ENCODE peak calls at places on chromosomes 13 and 19, in eight cellular contexts. O, J, D, I, V, S, C and B are unnamed samples.

GRCh38 chr13:59931621-59932020 is 232.1 kb downstream of the DIAPH3 start:
- DNase-seq in O (no peak), J (no peak), D (no peak), I (no peak), V (no peak), S (no peak), C (no peak), B (no peak)

GRCh38 chr19:12983091-12983490 is 12.2 kb upstream of the NFIX start:
- DNase-seq in O (no peak), J (no peak), D (no peak), I (no peak), V (no peak), S (no peak), C (no peak), B (no peak)

GRCh38 chr19:35247526-35248309 is 1.1 kb upstream of the LSR start:
- DNase-seq in O (no peak), J (peak), D (peak), I (peak), V (no peak), S (peak), C (no peak), B (peak)

GRCh38 chr19:2294377-2295335 is 12.7 kb upstream of the PEAK3 start:
- DNase-seq in O (peak), J (no peak), D (no peak), I (no peak), V (peak), S (no peak), C (no peak), B (peak)

GRCh38 chr19:58305932-58306323 is 751 bp downstream of the ERVK3-1 start:
- DNase-seq in O (no peak), J (no peak), D (peak), I (peak), V (no peak), S (no peak), C (no peak), B (no peak)

GRCh38 chr19:53308339-53308811 is 25.2 kb upstream of the ZNF845 start:
- DNase-seq in O (no peak), J (peak), D (no peak), I (no peak), V (no peak), S (no peak), C (no peak), B (no peak)

GRCh38 chr13:74135306-74136088 is 1.3 kb upstream of the KLF12 start:
- DNase-seq in O (peak), J (peak), D (peak), I (peak), V (no peak), S (peak), C (peak), B (peak)

GRCh38 chr19:38734426-38735256 is 9.6 kb downstream of the CAPN12 start:
- DNase-seq in O (no peak), J (no peak), D (peak), I (peak), V (no peak), S (peak), C (no peak), B (peak)

GRCh38 chr13:51559916-51560315 is 24.3 kb upstream of the WDFY2 start:
- DNase-seq in O (no peak), J (no peak), D (no peak), I (no peak), V (no peak), S (no peak), C (no peak), B (no peak)

GRCh38 chr13:32409561-32410440 is 18.1 kb downstream of the N4BP2L1 start:
- DNase-seq in O (no peak), J (no peak), D (no peak), I (peak), V (no peak), S (no peak), C (peak), B (no peak)

GRCh38 chr13:26719356-26719945 is 41.1 kb downstream of the GPR12 start:
- DNase-seq in O (no peak), J (no peak), D (no peak), I (no peak), V (no peak), S (no peak), C (no peak), B (no peak)

GRCh38 chr19:16588824-16589577 is 16.8 kb upstream of the SLC35E1 start:
- DNase-seq in O (no peak), J (no peak), D (no peak), I (no peak), V (no peak), S (no peak), C (no peak), B (no peak)

GRCh38 chr19:5339950-5340636 is 519 bp downstream of the PTPRS start:
- DNase-seq in O (no peak), J (peak), D (no peak), I (peak), V (no peak), S (peak), C (no peak), B (no peak)

GRCh38 chr13:71780546-71780945 is 86.5 kb downstream of the DACH1 start:
- DNase-seq in O (no peak), J (no peak), D (no peak), I (no peak), V (no peak), S (no peak), C (no peak), B (no peak)

GRCh38 chr13:96525715-96526114 is 435.8 kb downstream of the HS6ST3 start:
- DNase-seq in O (no peak), J (no peak), D (no peak), I (no peak), V (no peak), S (no peak), C (no peak), B (no peak)

GRCh38 chr13:40161931-40162330 is 504.5 kb downstream of the FOXO1 start:
- DNase-seq in O (no peak), J (no peak), D (no peak), I (no peak), V (no peak), S (no peak), C (no peak), B (no peak)

GRCh38 chr13:78680064-78680463 is 21.1 kb upstream of the OBI1 start:
- DNase-seq in O (no peak), J (no peak), D (no peak), I (no peak), V (no peak), S (no peak), C (no peak), B (no peak)

GRCh38 chr13:30235206-30235605 is 72.1 kb downstream of the KATNAL1 start:
- DNase-seq in O (no peak), J (no peak), D (no peak), I (no peak), V (no peak), S (no peak), C (no peak), B (no peak)

GRCh38 chr13:113815151-113816058 is 48.5 kb downstream of the GAS6 start:
- DNase-seq in O (no peak), J (no peak), D (no peak), I (no peak), V (no peak), S (peak), C (no peak), B (peak)

GRCh38 chr13:35926859-35927530 is 204.2 kb downstream of the DCLK1 start:
- DNase-seq in O (peak), J (no peak), D (no peak), I (no peak), V (no peak), S (no peak), C (no peak), B (no peak)

GRCh38 chr13:40916207-40916998 is 102.7 kb downstream of the ELF1 start:
- DNase-seq in O (no peak), J (no peak), D (no peak), I (no peak), V (peak), S (no peak), C (no peak), B (no peak)

GRCh38 chr19:14439014-14439413 is 5.9 kb downstream of the PKN1 start:
- DNase-seq in O (no peak), J (no peak), D (no peak), I (no peak), V (no peak), S (no peak), C (no peak), B (peak)

GRCh38 chr19:10835089-10835753 is 791 bp downstream of the TMED1 start:
- DNase-seq in O (no peak), J (peak), D (no peak), I (peak), V (no peak), S (no peak), C (peak), B (peak)

GRCh38 chr19:35977446-35978222 is 17.4 kb upstream of the SDHAF1 start:
- DNase-seq in O (no peak), J (no peak), D (no peak), I (no peak), V (no peak), S (no peak), C (no peak), B (no peak)

GRCh38 chr13:78326608-78327007 is 276.7 kb downstream of the POU4F1 start:
- DNase-seq in O (no peak), J (no peak), D (no peak), I (no peak), V (no peak), S (no peak), C (no peak), B (no peak)

GRCh38 chr13:61110804-61111203 is 304.8 kb downstream of the PCDH20 start:
- DNase-seq in O (no peak), J (peak), D (no peak), I (no peak), V (no peak), S (no peak), C (no peak), B (no peak)

GRCh38 chr19:5953034-5953589 is 24.8 kb downstream of the RANBP3 start:
- DNase-seq in O (no peak), J (no peak), D (no peak), I (no peak), V (no peak), S (no peak), C (no peak), B (no peak)

GRCh38 chr13:105033999-105034398 is 1501.5 kb downstream of the EFNB2 start:
- DNase-seq in O (no peak), J (no peak), D (no peak), I (no peak), V (no peak), S (no peak), C (no peak), B (no peak)

GRCh38 chr13:82634946-82635345 is 1247.3 kb downstream of the SLITRK1 start:
- DNase-seq in O (no peak), J (no peak), D (no peak), I (no peak), V (no peak), S (no peak), C (no peak), B (no peak)

GRCh38 chr19:13156968-13157882 is 7.0 kb downstream of the IER2 start:
- DNase-seq in O (no peak), J (no peak), D (peak), I (no peak), V (no peak), S (no peak), C (no peak), B (no peak)